ENCODE peak calls at places on chromosomes 5 and 9, in ten cellular contexts. O, H, T, N, E, V, J, D, C and Y are unnamed samples.
A peak's percentile ranks its signal among the peaks of the same experiment; 100 is the strongest.

GRCh38 chr9:29213374-29214161 is 1640.3 kb upstream of the C9orf72 start:
- DNase-seq in O (no peak), H (no peak), T (peak; percentile 22), N (no peak), E (no peak), V (no peak), J (peak; percentile 45), D (no peak), C (no peak), Y (peak; percentile 18)

GRCh38 chr9:86854898-86855523 is 92.3 kb downstream of the GAS1 start:
- DNase-seq in O (peak; percentile 43), H (no peak), T (no peak), N (no peak), E (no peak), V (peak; percentile 36), J (no peak), D (no peak), C (no peak), Y (no peak)

GRCh38 chr5:6215891-6216290 is 162.5 kb downstream of the MED10 start:
- DNase-seq in O (no peak), H (no peak), T (no peak), N (no peak), E (no peak), V (no peak), J (no peak), D (no peak), C (no peak), Y (no peak)

GRCh38 chr5:111741270-111741669 is 15.7 kb downstream of the NREP start:
- DNase-seq in O (no peak), H (no peak), T (peak; percentile 16), N (no peak), E (no peak), V (no peak), J (no peak), D (no peak), C (no peak), Y (no peak)

GRCh38 chr5:143985832-143986485 is 174.0 kb downstream of the HMHB1 start:
- DNase-seq in O (no peak), H (no peak), T (no peak), N (no peak), E (no peak), V (no peak), J (no peak), D (no peak), C (no peak), Y (no peak)

GRCh38 chr9:111622626-111623025 is 8.5 kb upstream of the DNAJC25 start:
- DNase-seq in O (no peak), H (no peak), T (no peak), N (no peak), E (no peak), V (no peak), J (no peak), D (peak; percentile 56), C (no peak), Y (no peak)

GRCh38 chr5:66151030-66151429 is 6.9 kb downstream of the SREK1 start:
- DNase-seq in O (no peak), H (no peak), T (no peak), N (no peak), E (no peak), V (no peak), J (no peak), D (no peak), C (no peak), Y (no peak)

GRCh38 chr9:72995131-72996024 is 42.5 kb upstream of the ALDH1A1 start:
- DNase-seq in O (no peak), H (no peak), T (no peak), N (no peak), E (no peak), V (no peak), J (no peak), D (no peak), C (no peak), Y (no peak)

GRCh38 chr5:115946655-115947054 is 15.6 kb upstream of the LVRN start:
- DNase-seq in O (no peak), H (no peak), T (no peak), N (no peak), E (no peak), V (no peak), J (no peak), D (no peak), C (no peak), Y (no peak)

GRCh38 chr5:146599261-146599660 is 83.3 kb upstream of the GPR151 start:
- DNase-seq in O (no peak), H (no peak), T (no peak), N (no peak), E (no peak), V (no peak), J (no peak), D (no peak), C (no peak), Y (no peak)

GRCh38 chr5:108168915-108169314 is 213.0 kb downstream of the FBXL17 start:
- DNase-seq in O (no peak), H (no peak), T (no peak), N (no peak), E (no peak), V (no peak), J (peak; percentile 33), D (no peak), C (no peak), Y (no peak)